ENCODE peak calls at places on chromosome 11, in seven cellular contexts. D is WERI-Rb-1; F is thoracic aorta; S is activated CD4-positive, alpha-beta T cell treated with anti-CD3 and anti-CD28 coated beads, Interleukin-2, amount 10 ng/mL, durations not matched to agents 7 days and 5 days; E is neural crest cell; B is neural progenitor cell; V is ACHN. U is an unnamed sample.

GRCh38 chr11:101862410-101863233 is 52.2 kb upstream of the CEP126 start:
- DNase-seq in D (peak; percentile 33), F (no peak), S (no peak), E (peak; percentile 11), B (peak; percentile 63), V (peak; percentile 61), U (peak; percentile 28)

GRCh38 chr11:70620510-70621184 is 222.3 kb downstream of the CTTN start:
- DNase-seq in D (no peak), F (no peak), S (no peak), E (no peak), B (no peak), V (no peak), U (no peak)

GRCh38 chr11:25057861-25058260 is 561.0 kb downstream of the LUZP2 start:
- DNase-seq in D (no peak), F (no peak), S (no peak), E (no peak), B (no peak), V (no peak), U (no peak)

GRCh38 chr11:128579790-128580504 is 7.4 kb downstream of the ETS1 start:
- DNase-seq in D (no peak), F (no peak), S (no peak), E (no peak), B (no peak), V (no peak), U (no peak)

GRCh38 chr11:84780689-84781293 is 846.4 kb downstream of the DLG2 start:
- DNase-seq in D (no peak), F (no peak), S (no peak), E (no peak), B (peak; percentile 34), V (peak; percentile 28), U (peak; percentile 31)

GRCh38 chr11:7278314-7278917 is 26.7 kb downstream of the SYT9 start:
- DNase-seq in D (peak; percentile 18), F (no peak), S (peak; percentile 8), E (peak; percentile 12), B (peak; percentile 65), V (peak; percentile 32), U (peak; percentile 44)

GRCh38 chr11:34665077-34665835 is 44.4 kb downstream of the EHF start:
- DNase-seq in D (no peak), F (no peak), S (no peak), E (no peak), B (no peak), V (no peak), U (no peak)

GRCh38 chr11:95230054-95231034 is 658 bp downstream of the SESN3 start:
- DNase-seq in D (peak; percentile 35), F (no peak), S (peak; percentile 25), E (peak; percentile 29), B (peak; percentile 53), V (no peak), U (peak; percentile 48)

GRCh38 chr11:124080319-124081001 is 34.8 kb upstream of the VWA5A start:
- DNase-seq in D (no peak), F (no peak), S (no peak), E (no peak), B (no peak), V (no peak), U (no peak)

GRCh38 chr11:13760115-13760514 is 91.6 kb downstream of the FAR1 start:
- DNase-seq in D (no peak), F (no peak), S (no peak), E (no peak), B (no peak), V (peak; percentile 4), U (no peak)

GRCh38 chr11:134716582-134716981 is 304.5 kb upstream of the B3GAT1 start:
- DNase-seq in D (no peak), F (no peak), S (no peak), E (no peak), B (no peak), V (no peak), U (no peak)

GRCh38 chr11:70948855-70949551 is 303.4 kb downstream of the SHANK2 start:
- DNase-seq in D (no peak), F (no peak), S (no peak), E (no peak), B (no peak), V (no peak), U (no peak)

GRCh38 chr11:95081412-95081811 is 8.2 kb upstream of the ENDOD1 start:
- DNase-seq in D (no peak), F (no peak), S (no peak), E (no peak), B (peak; percentile 5), V (no peak), U (no peak)

GRCh38 chr11:72292106-72292790 is 48.3 kb upstream of the PHOX2A start:
- DNase-seq in D (no peak), F (no peak), S (no peak), E (no peak), B (no peak), V (no peak), U (no peak)

GRCh38 chr11:92642146-92642919 is 327.1 kb upstream of the MTNR1B start:
- DNase-seq in D (no peak), F (no peak), S (no peak), E (no peak), B (no peak), V (no peak), U (no peak)

GRCh38 chr11:1060885-1061616 is 13.6 kb upstream of the MUC2 start:
- DNase-seq in D (peak; percentile 6), F (no peak), S (no peak), E (no peak), B (no peak), V (no peak), U (no peak)

GRCh38 chr11:2886191-2886894 is 768 bp upstream of the CDKN1C start:
- DNase-seq in D (peak; percentile 74), F (no peak), S (peak; percentile 17), E (peak; percentile 63), B (peak; percentile 85), V (no peak), U (peak; percentile 30)